ENCODE peak calls at places on chromosomes 13 and 19, in six cellular contexts. One of them, this sample, is unnamed.

GRCh38 chr19:43789029-43789428 is 8.3 kb upstream of the KCNN4 start:
- DNase-seq in GM12878: no peak
- DNase-seq in K562: no peak
- DNase-seq in HepG2: no peak
- DNase-seq in GM12892: no peak
- DNase-seq in H1: no peak
- DNase-seq in this sample: no peak

GRCh38 chr13:99422556-99423220 is 78.6 kb upstream of the TM9SF2 start:
- DNase-seq in HepG2: no peak
- DNase-seq in H1: no peak
- DNase-seq in K562: no peak
- DNase-seq in GM12878: no peak
- DNase-seq in GM12892: no peak
- DNase-seq in this sample: no peak

GRCh38 chr13:28495586-28496564 is 947 bp upstream of the FLT1 start:
- DNase-seq in H1: peak; percentile 56
- DNase-seq in K562: no peak
- DNase-seq in GM12892: no peak
- DNase-seq in HepG2: no peak
- DNase-seq in GM12878: no peak
- DNase-seq in this sample: peak; percentile 25

GRCh38 chr19:18160441-18160791 is 7.5 kb downstream of the PIK3R2 start:
- DNase-seq in H1: no peak
- DNase-seq in K562: no peak
- DNase-seq in GM12878: no peak
- DNase-seq in GM12892: no peak
- DNase-seq in HepG2: no peak
- DNase-seq in this sample: no peak

GRCh38 chr19:2325261-2326046 is 2.9 kb downstream of the LSM7 start:
- DNase-seq in GM12878: no peak
- DNase-seq in HepG2: no peak
- DNase-seq in K562: no peak
- DNase-seq in H1: no peak
- DNase-seq in GM12892: no peak
- DNase-seq in this sample: no peak

GRCh38 chr13:30504081-30504480 is 38.3 kb upstream of the HMGB1 start:
- DNase-seq in GM12892: peak; percentile 26
- DNase-seq in K562: peak; percentile 33
- DNase-seq in H1: no peak
- DNase-seq in GM12878: peak; percentile 16
- DNase-seq in HepG2: no peak
- DNase-seq in this sample: peak; percentile 28

GRCh38 chr13:32491028-32491427 is 47.6 kb downstream of the N4BP2L2 start:
- DNase-seq in HepG2: no peak
- DNase-seq in GM12892: no peak
- DNase-seq in H1: no peak
- DNase-seq in GM12878: no peak
- DNase-seq in K562: no peak
- DNase-seq in this sample: no peak

GRCh38 chr13:25059943-25060342 is 36.0 kb upstream of the PABPC3 start:
- DNase-seq in GM12878: no peak
- DNase-seq in GM12892: no peak
- DNase-seq in H1: no peak
- DNase-seq in HepG2: no peak
- DNase-seq in K562: no peak
- DNase-seq in this sample: no peak

GRCh38 chr19:44553478-44554171 is 24.1 kb upstream of the CEACAM20 start:
- DNase-seq in GM12878: no peak
- DNase-seq in HepG2: no peak
- DNase-seq in H1: no peak
- DNase-seq in GM12892: no peak
- DNase-seq in K562: peak; percentile 52
- DNase-seq in this sample: no peak

GRCh38 chr13:22061806-22062391 is 391.0 kb downstream of the FGF9 start:
- DNase-seq in GM12878: peak; percentile 80
- DNase-seq in K562: no peak
- DNase-seq in HepG2: no peak
- DNase-seq in GM12892: peak; percentile 13
- DNase-seq in H1: no peak
- DNase-seq in this sample: no peak

GRCh38 chr13:106532111-106532929 is 3.1 kb downstream of the EFNB2 start:
- DNase-seq in HepG2: no peak
- DNase-seq in GM12878: no peak
- DNase-seq in GM12892: no peak
- DNase-seq in H1: no peak
- DNase-seq in K562: no peak
- DNase-seq in this sample: no peak

GRCh38 chr13:32445461-32445860 is 17.5 kb upstream of the N4BP2L1 start:
- DNase-seq in K562: no peak
- DNase-seq in H1: no peak
- DNase-seq in HepG2: no peak
- DNase-seq in GM12892: no peak
- DNase-seq in GM12878: no peak
- DNase-seq in this sample: no peak

GRCh38 chr19:10553943-10554381 is 10.3 kb downstream of the ATG4D start:
- DNase-seq in K562: no peak
- DNase-seq in HepG2: no peak
- DNase-seq in GM12892: no peak
- DNase-seq in GM12878: peak; percentile 55
- DNase-seq in H1: no peak
- DNase-seq in this sample: peak; percentile 79

GRCh38 chr13:112056739-112057433 is 10.1 kb upstream of the SOX1 start:
- DNase-seq in HepG2: no peak
- DNase-seq in GM12878: no peak
- DNase-seq in K562: no peak
- DNase-seq in H1: peak; percentile 61
- DNase-seq in GM12892: no peak
- DNase-seq in this sample: no peak

GRCh38 chr13:28026508-28026907 is 38.0 kb upstream of the URAD start:
- DNase-seq in GM12878: no peak
- DNase-seq in H1: no peak
- DNase-seq in HepG2: no peak
- DNase-seq in K562: no peak
- DNase-seq in GM12892: no peak
- DNase-seq in this sample: no peak

GRCh38 chr13:19818223-19818842 is 35.6 kb upstream of the PSPC1 start:
- DNase-seq in GM12878: no peak
- DNase-seq in GM12892: no peak
- DNase-seq in HepG2: peak; percentile 4
- DNase-seq in K562: peak; percentile 14
- DNase-seq in H1: peak; percentile 97
- DNase-seq in this sample: no peak

DNA sequence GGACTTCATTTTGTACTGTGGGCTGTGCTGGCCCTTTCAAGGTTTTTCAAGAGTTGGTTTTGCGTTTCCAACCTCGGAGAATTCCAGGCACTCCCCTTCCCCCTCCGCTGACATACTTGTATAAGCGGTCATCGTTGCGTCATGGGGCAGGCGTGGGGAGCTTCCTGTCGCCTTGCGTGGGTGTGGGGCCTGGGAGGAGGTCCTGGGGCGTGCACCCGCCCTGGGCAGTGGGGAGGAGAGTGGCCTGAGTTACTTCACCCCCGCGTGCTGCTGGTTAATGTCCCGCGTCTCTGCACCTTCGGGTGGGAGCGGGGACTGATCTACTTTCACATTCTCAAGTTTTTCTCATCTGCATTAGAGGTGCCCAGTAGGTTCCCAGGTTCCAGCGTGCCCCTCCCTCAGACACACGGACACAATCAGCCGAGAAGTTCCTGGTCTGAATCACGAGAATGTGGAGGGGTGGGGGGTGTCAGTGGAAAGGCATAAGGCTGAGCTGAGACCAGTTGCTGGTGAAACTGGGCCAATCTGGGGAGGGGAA is 4.1 kb downstream of the IER2 start:
- DNase-seq in HepG2: peak; percentile 65
- DNase-seq in GM12892: no peak
- DNase-seq in H1: peak; percentile 53
- DNase-seq in GM12878: no peak
- DNase-seq in K562: peak; percentile 60
- DNase-seq in this sample: no peak
- TF ChIP-seq POLR2A in HepG2: peak; percentile 43
- TF ChIP-seq POLR2A in GM12892: peak; percentile 18
- TF ChIP-seq POLR2A in H1: no peak
- TF ChIP-seq POLR2A in GM12878: peak; percentile 68
- TF ChIP-seq POLR2A in K562: peak; percentile 43
- TF ChIP-seq POLR2A in this sample: no peak

DNA sequence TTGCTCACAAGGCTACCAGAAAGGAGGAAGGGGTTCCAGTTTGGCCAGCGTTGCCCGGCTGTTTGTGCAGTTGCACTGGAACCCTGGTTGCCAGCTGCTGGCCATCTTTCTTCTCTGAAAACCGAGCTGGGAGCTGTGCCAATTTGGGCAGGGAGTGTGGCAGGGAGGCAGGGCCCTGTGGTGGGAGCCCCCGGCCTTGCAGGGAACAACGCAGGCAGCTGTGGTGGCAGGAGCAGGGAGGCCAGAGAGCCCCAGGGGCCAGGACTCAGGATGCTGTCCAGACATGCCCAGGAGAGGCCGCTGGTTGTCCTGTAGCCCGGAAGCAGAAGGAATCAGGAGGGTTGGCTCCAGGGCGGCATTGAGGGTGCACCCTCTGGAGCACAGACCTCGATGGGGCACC is 4.8 kb downstream of the KMT5C start:
- DNase-seq in K562: no peak
- DNase-seq in GM12892: no peak
- DNase-seq in H1: no peak
- DNase-seq in HepG2: no peak
- DNase-seq in GM12878: no peak
- DNase-seq in this sample: no peak
- TF ChIP-seq TAF1 in K562: no peak
- TF ChIP-seq TAF1 in GM12892: no peak
- TF ChIP-seq TAF1 in H1: no peak
- TF ChIP-seq TAF1 in HepG2: no peak
- TF ChIP-seq TAF1 in GM12878: no peak
- TF ChIP-seq TAF1 in this sample: no peak

DNA sequence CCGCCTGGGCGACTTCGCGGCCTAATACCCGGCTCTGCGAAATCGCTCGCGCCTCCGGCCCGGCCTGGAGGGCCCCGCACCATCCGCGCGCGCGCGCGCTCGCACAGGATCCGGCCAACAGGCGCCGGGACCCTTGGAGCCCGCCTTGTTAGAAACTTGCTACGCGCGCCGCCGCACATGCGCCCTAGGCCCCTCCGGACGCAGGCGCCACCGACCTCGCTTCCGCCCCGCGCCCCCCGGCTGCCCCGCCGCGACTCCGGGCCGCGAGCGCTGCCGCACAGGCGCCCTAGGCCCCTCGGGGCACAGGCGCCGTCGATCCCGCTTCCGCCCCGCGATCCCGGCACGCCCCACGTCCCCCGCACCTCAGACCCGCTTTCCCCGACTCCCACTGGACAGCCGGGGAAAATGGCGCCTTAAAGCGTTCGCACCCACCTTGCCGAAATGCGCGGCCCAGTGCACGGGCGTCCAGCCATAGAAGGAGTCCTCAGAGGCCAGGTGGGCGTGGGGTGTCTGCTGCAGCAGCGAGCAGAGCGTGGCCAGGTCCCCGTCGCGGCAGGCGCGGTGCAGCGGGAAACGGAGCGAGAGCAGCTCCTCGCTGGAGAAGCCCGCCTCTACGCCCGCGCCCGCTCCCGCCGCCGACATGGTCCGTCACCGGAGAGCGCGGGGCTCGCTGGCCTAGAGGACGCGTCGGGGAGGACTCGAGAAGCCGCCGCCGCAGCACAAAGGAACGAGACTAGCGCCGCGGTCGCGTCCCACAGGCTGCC is 394 bp downstream of the ANKRD10 start:
- DNase-seq in GM12878: no peak
- DNase-seq in K562: peak; percentile 66
- DNase-seq in HepG2: peak; percentile 58
- DNase-seq in GM12892: peak; percentile 63
- DNase-seq in H1: peak; percentile 76
- DNase-seq in this sample: peak; percentile 67
- TF ChIP-seq POLR2A in GM12878: peak; percentile 79
- TF ChIP-seq POLR2A in K562: peak; percentile 83
- TF ChIP-seq POLR2A in HepG2: peak; percentile 88
- TF ChIP-seq POLR2A in GM12892: peak; percentile 22
- TF ChIP-seq POLR2A in H1: peak; percentile 82
- TF ChIP-seq POLR2A in this sample: no peak

GRCh38 chr19:31718898-31719297 is 369.7 kb upstream of the TSHZ3 start:
- DNase-seq in GM12878: no peak
- DNase-seq in GM12892: no peak
- DNase-seq in HepG2: no peak
- DNase-seq in H1: no peak
- DNase-seq in K562: no peak
- DNase-seq in this sample: no peak
- TF ChIP-seq TAF1 in GM12878: no peak
- TF ChIP-seq TAF1 in GM12892: no peak
- TF ChIP-seq TAF1 in HepG2: no peak
- TF ChIP-seq TAF1 in H1: no peak
- TF ChIP-seq TAF1 in K562: no peak
- TF ChIP-seq TAF1 in this sample: no peak

GRCh38 chr13:113209336-113209879 is at the start of gene CUL4A:
- DNase-seq in GM12892: peak; percentile 53
- DNase-seq in H1: peak; percentile 59
- DNase-seq in GM12878: no peak
- DNase-seq in HepG2: peak; percentile 61
- DNase-seq in K562: peak; percentile 70
- DNase-seq in this sample: peak; percentile 61
- TF ChIP-seq POLR2A in GM12892: no peak
- TF ChIP-seq POLR2A in H1: no peak
- TF ChIP-seq POLR2A in GM12878: peak; percentile 67
- TF ChIP-seq POLR2A in HepG2: no peak
- TF ChIP-seq POLR2A in K562: no peak
- TF ChIP-seq POLR2A in this sample: no peak

This sample was measured in GM12891.